ENCODE peak calls at places on chromosome 7, in nine cellular contexts. One of them, this sample, is unnamed.

GRCh38 chr7:110386914-110387313 is 704.0 kb upstream of the LRRN3 start:
- DNase-seq in tibial nerve: no peak
- DNase-seq in dorsolateral prefrontal cortex: no peak
- DNase-seq in GM23338: peak
- DNase-seq in thyroid gland: no peak
- DNase-seq in fibroblast of the aortic adventitia: no peak
- DNase-seq in H1: no peak
- DNase-seq in A549: peak
- DNase-seq in mucosa of descending colon: no peak
- DNase-seq in this sample: peak

GRCh38 chr7:102469351-102469971 is 4.7 kb downstream of the LRWD1 start:
- DNase-seq in tibial nerve: no peak
- DNase-seq in dorsolateral prefrontal cortex: no peak
- DNase-seq in GM23338: no peak
- DNase-seq in thyroid gland: peak
- DNase-seq in fibroblast of the aortic adventitia: no peak
- DNase-seq in H1: no peak
- DNase-seq in A549: no peak
- DNase-seq in mucosa of descending colon: peak
- DNase-seq in this sample: no peak

GRCh38 chr7:107810626-107811025 is 7.6 kb upstream of the SLC26A3 start:
- DNase-seq in tibial nerve: no peak
- DNase-seq in dorsolateral prefrontal cortex: no peak
- DNase-seq in GM23338: peak
- DNase-seq in thyroid gland: no peak
- DNase-seq in fibroblast of the aortic adventitia: no peak
- DNase-seq in H1: no peak
- DNase-seq in A549: no peak
- DNase-seq in mucosa of descending colon: no peak
- DNase-seq in this sample: no peak

GRCh38 chr7:139860090-139860773 is 31.2 kb downstream of the TBXAS1 start:
- DNase-seq in tibial nerve: no peak
- DNase-seq in dorsolateral prefrontal cortex: no peak
- DNase-seq in GM23338: no peak
- DNase-seq in thyroid gland: no peak
- DNase-seq in fibroblast of the aortic adventitia: no peak
- DNase-seq in H1: no peak
- DNase-seq in A549: no peak
- DNase-seq in mucosa of descending colon: no peak
- DNase-seq in this sample: no peak

GRCh38 chr7:155994253-155994811 is 182.1 kb upstream of the SHH start:
- DNase-seq in tibial nerve: no peak
- DNase-seq in dorsolateral prefrontal cortex: no peak
- DNase-seq in GM23338: no peak
- DNase-seq in thyroid gland: no peak
- DNase-seq in fibroblast of the aortic adventitia: no peak
- DNase-seq in H1: no peak
- DNase-seq in A549: no peak
- DNase-seq in mucosa of descending colon: no peak
- DNase-seq in this sample: no peak

GRCh38 chr7:151168022-151168786 is 710 bp upstream of the GBX1 start:
- DNase-seq in tibial nerve: no peak
- DNase-seq in dorsolateral prefrontal cortex: no peak
- DNase-seq in GM23338: peak
- DNase-seq in thyroid gland: peak
- DNase-seq in fibroblast of the aortic adventitia: no peak
- DNase-seq in H1: no peak
- DNase-seq in A549: peak
- DNase-seq in mucosa of descending colon: peak
- DNase-seq in this sample: no peak

GRCh38 chr7:142459557-142459963 is 201.7 kb upstream of the PRSS58 start:
- DNase-seq in tibial nerve: no peak
- DNase-seq in dorsolateral prefrontal cortex: no peak
- DNase-seq in GM23338: peak
- DNase-seq in thyroid gland: peak
- DNase-seq in fibroblast of the aortic adventitia: peak
- DNase-seq in H1: no peak
- DNase-seq in A549: peak
- DNase-seq in mucosa of descending colon: no peak
- DNase-seq in this sample: peak

GRCh38 chr7:3888096-3888495 is 587.0 kb downstream of the SDK1 start:
- DNase-seq in tibial nerve: no peak
- DNase-seq in dorsolateral prefrontal cortex: no peak
- DNase-seq in GM23338: no peak
- DNase-seq in thyroid gland: no peak
- DNase-seq in fibroblast of the aortic adventitia: no peak
- DNase-seq in H1: no peak
- DNase-seq in A549: no peak
- DNase-seq in mucosa of descending colon: no peak
- DNase-seq in this sample: no peak

GRCh38 chr7:17056491-17057142 is 174.8 kb upstream of the AGR3 start:
- DNase-seq in tibial nerve: no peak
- DNase-seq in dorsolateral prefrontal cortex: no peak
- DNase-seq in GM23338: no peak
- DNase-seq in thyroid gland: no peak
- DNase-seq in fibroblast of the aortic adventitia: peak
- DNase-seq in H1: no peak
- DNase-seq in A549: no peak
- DNase-seq in mucosa of descending colon: no peak
- DNase-seq in this sample: peak

GRCh38 chr7:918441-919113 is 35.9 kb downstream of the ADAP1 start:
- DNase-seq in tibial nerve: peak
- DNase-seq in dorsolateral prefrontal cortex: no peak
- DNase-seq in GM23338: no peak
- DNase-seq in thyroid gland: peak
- DNase-seq in fibroblast of the aortic adventitia: no peak
- DNase-seq in H1: no peak
- DNase-seq in A549: no peak
- DNase-seq in mucosa of descending colon: peak
- DNase-seq in this sample: no peak

DNA sequence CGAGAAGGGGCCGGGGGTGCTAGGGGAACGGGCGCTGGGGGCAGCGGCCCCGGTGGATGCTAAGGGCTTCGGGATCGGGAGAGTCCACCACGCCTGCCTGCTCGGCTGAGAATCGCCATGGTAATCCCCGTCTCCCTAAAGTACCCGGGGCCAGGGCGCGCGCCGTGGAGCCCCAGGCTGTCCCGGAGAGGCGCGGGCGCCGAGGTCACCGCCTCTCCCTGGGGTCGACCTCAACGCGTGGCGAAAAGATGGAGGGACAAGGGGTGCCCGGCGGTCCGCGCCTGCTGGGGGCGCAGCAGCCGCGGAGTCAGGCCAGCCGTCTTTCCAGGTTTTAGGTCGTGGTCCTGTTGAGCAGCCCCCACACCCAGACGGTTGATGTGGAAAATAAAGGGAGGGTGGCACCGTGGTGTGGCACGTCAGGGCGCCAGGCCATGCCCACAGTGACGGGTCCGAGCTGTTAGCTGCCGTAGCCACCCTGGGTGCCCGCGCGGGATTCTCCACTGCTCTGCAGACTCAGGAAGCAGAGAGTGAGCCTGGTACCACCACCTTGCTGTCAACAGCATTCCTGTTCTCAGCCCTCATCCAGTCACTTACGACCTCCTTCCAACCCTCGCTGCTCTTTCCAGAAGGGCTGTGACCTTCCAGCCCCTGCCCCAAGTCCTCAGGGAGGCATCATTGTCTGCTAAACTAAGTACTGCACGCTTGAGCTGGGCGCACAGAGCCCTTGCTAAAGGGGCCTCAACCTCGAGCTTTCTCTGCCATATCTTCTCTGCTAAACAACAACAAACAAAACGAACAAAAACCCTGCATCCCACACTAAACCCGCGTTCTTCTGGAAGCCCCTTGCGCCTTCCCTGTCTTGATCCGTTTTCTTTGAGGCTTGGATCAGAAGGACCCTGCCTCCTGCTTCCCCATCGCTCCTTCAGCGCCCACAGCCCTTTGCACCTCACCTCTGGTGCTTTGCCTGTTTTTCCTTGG is 666 bp downstream of the SMKR1 start:
- DNase-seq in tibial nerve: no peak
- DNase-seq in dorsolateral prefrontal cortex: peak
- DNase-seq in GM23338: peak
- DNase-seq in thyroid gland: no peak
- DNase-seq in fibroblast of the aortic adventitia: no peak
- DNase-seq in H1: no peak
- DNase-seq in A549: peak
- DNase-seq in mucosa of descending colon: peak
- DNase-seq in this sample: no peak
- TF ChIP-seq CTCF in tibial nerve: no peak
- TF ChIP-seq CTCF in dorsolateral prefrontal cortex: no peak
- TF ChIP-seq CTCF in GM23338: peak
- TF ChIP-seq CTCF in thyroid gland: no peak
- TF ChIP-seq CTCF in fibroblast of the aortic adventitia: peak
- TF ChIP-seq CTCF in H1: peak
- TF ChIP-seq CTCF in A549: no peak
- TF ChIP-seq CTCF in mucosa of descending colon: no peak
- TF ChIP-seq CTCF in this sample: peak

DNA sequence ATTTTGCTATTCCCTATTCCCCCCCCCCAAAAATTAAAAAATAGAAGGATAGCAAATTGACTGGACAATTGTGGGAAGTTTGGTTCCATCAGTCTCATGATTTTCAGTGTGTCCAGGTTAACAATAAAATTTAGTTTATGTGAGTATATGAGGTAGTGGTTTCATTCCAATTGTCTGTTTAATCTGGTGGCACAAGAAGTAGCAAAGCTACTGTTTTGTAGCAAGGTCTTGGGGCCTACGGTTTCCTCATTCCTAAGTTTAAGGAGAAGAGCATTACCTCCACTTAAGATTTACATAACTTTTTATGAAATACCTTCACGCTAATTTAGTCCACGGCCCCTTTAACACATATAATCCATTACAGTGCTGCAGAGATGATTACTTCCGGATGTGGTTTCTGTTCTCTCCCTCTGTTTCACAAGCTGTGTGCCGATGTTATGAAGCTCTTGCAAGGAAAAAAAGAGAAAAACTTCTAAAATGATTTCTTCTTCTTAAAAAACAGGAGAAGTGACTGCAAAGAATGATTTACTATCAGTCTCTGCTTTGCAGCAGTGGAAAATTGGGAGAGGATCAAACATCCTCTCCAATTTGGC is 32.7 kb upstream of the NPVF start:
- DNase-seq in tibial nerve: no peak
- DNase-seq in dorsolateral prefrontal cortex: no peak
- DNase-seq in GM23338: no peak
- DNase-seq in thyroid gland: no peak
- DNase-seq in fibroblast of the aortic adventitia: peak
- DNase-seq in H1: no peak
- DNase-seq in A549: no peak
- DNase-seq in mucosa of descending colon: no peak
- DNase-seq in this sample: peak
- H3K4me3 ChIP-seq in tibial nerve: no peak
- H3K4me3 ChIP-seq in dorsolateral prefrontal cortex: no peak
- H3K4me3 ChIP-seq in GM23338: no peak
- H3K4me3 ChIP-seq in thyroid gland: no peak
- H3K4me3 ChIP-seq in fibroblast of the aortic adventitia: peak
- H3K4me3 ChIP-seq in H1: no peak
- H3K4me3 ChIP-seq in A549: no peak
- H3K4me3 ChIP-seq in mucosa of descending colon: no peak
- H3K4me3 ChIP-seq in this sample: no peak

GRCh38 chr7:11491811-11492210 is 340.2 kb downstream of the THSD7A start:
- DNase-seq in tibial nerve: no peak
- DNase-seq in dorsolateral prefrontal cortex: no peak
- DNase-seq in GM23338: no peak
- DNase-seq in thyroid gland: no peak
- DNase-seq in fibroblast of the aortic adventitia: no peak
- DNase-seq in H1: no peak
- DNase-seq in A549: no peak
- DNase-seq in mucosa of descending colon: no peak
- DNase-seq in this sample: no peak

GRCh38 chr7:11485626-11486025 is 346.4 kb downstream of the THSD7A start:
- DNase-seq in tibial nerve: no peak
- DNase-seq in dorsolateral prefrontal cortex: no peak
- DNase-seq in GM23338: no peak
- DNase-seq in thyroid gland: no peak
- DNase-seq in fibroblast of the aortic adventitia: no peak
- DNase-seq in H1: no peak
- DNase-seq in A549: no peak
- DNase-seq in mucosa of descending colon: no peak
- DNase-seq in this sample: no peak

GRCh38 chr7:11489280-11489679 is 342.7 kb downstream of the THSD7A start:
- DNase-seq in tibial nerve: no peak
- DNase-seq in dorsolateral prefrontal cortex: no peak
- DNase-seq in GM23338: peak
- DNase-seq in thyroid gland: no peak
- DNase-seq in fibroblast of the aortic adventitia: no peak
- DNase-seq in H1: peak
- DNase-seq in A549: no peak
- DNase-seq in mucosa of descending colon: no peak
- DNase-seq in this sample: no peak

DNA sequence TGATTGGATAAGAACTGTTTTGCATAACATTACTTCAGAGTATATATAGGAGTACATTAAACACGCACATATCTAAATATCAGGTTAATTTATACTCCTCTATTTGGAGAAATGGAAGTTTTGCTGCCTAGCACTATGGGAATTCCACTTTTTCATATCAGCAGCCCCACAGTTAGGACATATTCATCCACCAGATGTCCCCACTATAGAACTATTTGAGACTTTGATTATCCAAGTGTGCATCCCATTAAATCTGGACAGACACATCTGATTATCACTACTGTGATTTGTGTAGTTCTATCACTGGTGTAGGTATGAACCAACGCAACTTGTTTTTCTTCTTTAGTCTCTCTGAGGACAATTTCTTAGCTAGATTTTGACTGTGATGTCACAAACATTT is 345.7 kb downstream of the THSD7A start:
- DNase-seq in tibial nerve: no peak
- DNase-seq in dorsolateral prefrontal cortex: no peak
- DNase-seq in GM23338: no peak
- DNase-seq in thyroid gland: no peak
- DNase-seq in fibroblast of the aortic adventitia: no peak
- DNase-seq in H1: no peak
- DNase-seq in A549: peak
- DNase-seq in mucosa of descending colon: no peak
- DNase-seq in this sample: no peak
- TF ChIP-seq CTCF in tibial nerve: no peak
- TF ChIP-seq CTCF in dorsolateral prefrontal cortex: no peak
- TF ChIP-seq CTCF in GM23338: no peak
- TF ChIP-seq CTCF in thyroid gland: no peak
- TF ChIP-seq CTCF in fibroblast of the aortic adventitia: no peak
- TF ChIP-seq CTCF in H1: no peak
- TF ChIP-seq CTCF in A549: no peak
- TF ChIP-seq CTCF in mucosa of descending colon: no peak
- TF ChIP-seq CTCF in this sample: peak

DNA sequence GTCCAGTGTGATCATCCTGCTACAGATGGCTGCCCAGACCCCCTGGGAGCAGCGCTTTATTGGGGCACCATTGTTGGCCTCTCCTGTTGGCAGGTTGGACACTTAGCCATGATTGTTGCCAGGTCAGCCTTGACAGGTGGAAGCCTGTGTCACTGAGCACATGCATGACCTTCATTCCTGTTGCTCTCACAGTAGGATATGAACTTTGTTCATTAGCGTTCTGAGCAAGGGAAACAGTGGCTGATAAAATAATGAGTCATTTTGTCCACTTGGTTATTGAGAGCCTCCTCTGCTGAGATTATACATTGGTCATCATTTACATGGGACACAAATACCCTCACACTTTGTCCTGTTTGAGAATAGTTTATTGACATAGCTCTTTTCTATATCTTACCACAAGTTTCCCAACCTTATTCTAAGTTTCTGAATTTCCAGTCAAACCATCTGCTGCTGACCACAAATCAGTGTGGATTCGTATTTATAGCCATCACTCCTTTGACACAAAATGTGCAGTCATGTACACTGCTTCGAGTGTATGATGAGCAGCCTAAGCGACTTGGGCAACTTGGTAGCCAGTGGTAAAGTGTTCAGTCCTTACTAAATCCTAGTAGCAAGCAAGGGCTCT is 102.6 kb downstream of the TPST1 start:
- DNase-seq in tibial nerve: no peak
- DNase-seq in dorsolateral prefrontal cortex: peak
- DNase-seq in GM23338: no peak
- DNase-seq in thyroid gland: peak
- DNase-seq in fibroblast of the aortic adventitia: peak
- DNase-seq in H1: no peak
- DNase-seq in A549: no peak
- DNase-seq in mucosa of descending colon: no peak
- DNase-seq in this sample: peak
- H3K4me3 ChIP-seq in tibial nerve: no peak
- H3K4me3 ChIP-seq in dorsolateral prefrontal cortex: no peak
- H3K4me3 ChIP-seq in GM23338: no peak
- H3K4me3 ChIP-seq in thyroid gland: no peak
- H3K4me3 ChIP-seq in fibroblast of the aortic adventitia: no peak
- H3K4me3 ChIP-seq in H1: no peak
- H3K4me3 ChIP-seq in A549: no peak
- H3K4me3 ChIP-seq in mucosa of descending colon: no peak
- H3K4me3 ChIP-seq in this sample: no peak

This sample was measured in astrocyte of the spinal cord.